ENCODE peak calls at places on chromosomes 4 and X, in seven cellular contexts. Y, L, V, U, A, S and X are unnamed samples.

GRCh38 chr4:110075083-110075738 is 123.2 kb downstream of the ELOVL6 start:
- DNase-seq in L (no peak), U (no peak), V (no peak), S (no peak), A (no peak), Y (no peak), X (no peak)

GRCh38 chrX:72716766-72717165 is 2.7 kb upstream of the PHKA1 start:
- DNase-seq in S (no peak), L (no peak), U (no peak), V (no peak), A (no peak), Y (no peak), X (no peak)

GRCh38 chr4:74319506-74319905 is 11.2 kb downstream of the EPGN start:
- DNase-seq in U (no peak), Y (no peak), V (no peak), L (no peak), S (no peak), A (no peak), X (no peak)

GRCh38 chr4:156144961-156145360 is 191.3 kb upstream of the CTSO start:
- DNase-seq in L (no peak), S (no peak), Y (no peak), V (no peak), U (no peak), A (no peak), X (no peak)

GRCh38 chr4:90328558-90328957 is 201.4 kb downstream of the CCSER1 start:
- DNase-seq in V (no peak), S (peak; percentile 26), A (peak; percentile 76), Y (peak; percentile 64), U (no peak), L (peak; percentile 3), X (peak; percentile 10)

GRCh38 chr4:80266902-80267380 is 477 bp downstream of the FGF5 start:
- DNase-seq in A (peak; percentile 59), S (no peak), U (no peak), Y (no peak), V (no peak), L (no peak), X (peak; percentile 8)

GRCh38 chrX:24241822-24242648 is 71.8 kb downstream of the SUPT20HL2 start:
- DNase-seq in V (no peak), L (peak; percentile 16), A (peak; percentile 39), U (no peak), Y (peak; percentile 29), S (no peak), X (peak; percentile 84)

GRCh38 chr4:98976716-98977115 is 18.8 kb upstream of the METAP1 start:
- DNase-seq in V (no peak), S (no peak), Y (no peak), L (no peak), U (no peak), A (no peak), X (peak; percentile 20)

GRCh38 chr4:67234296-67234695 is 311.0 kb downstream of the CENPC start:
- DNase-seq in L (no peak), U (peak; percentile 8), S (no peak), A (no peak), V (no peak), Y (no peak), X (peak; percentile 2)

GRCh38 chr4:6732441-6733357 is 16.7 kb downstream of the BLOC1S4 start:
- DNase-seq in S (no peak), V (peak; percentile 85), A (no peak), U (peak; percentile 67), L (peak; percentile 90), Y (no peak), X (peak; percentile 36)

GRCh38 chr4:134934036-134934806 is 732.6 kb upstream of the PABPC4L start:
- DNase-seq in S (no peak), A (no peak), U (no peak), V (no peak), Y (no peak), L (no peak), X (no peak)

GRCh38 chrX:105822138-105823091 is at the start of gene NRK:
- DNase-seq in A (no peak), Y (no peak), U (no peak), S (no peak), V (peak; percentile 71), L (no peak), X (no peak)

GRCh38 chr4:40409835-40410234 is 74.7 kb downstream of the CHRNA9 start:
- DNase-seq in S (no peak), V (no peak), Y (no peak), U (peak; percentile 20), L (no peak), A (no peak), X (no peak)

GRCh38 chrX:12118134-12118533 is 20.1 kb upstream of the FRMPD4 start:
- DNase-seq in Y (no peak), V (no peak), U (no peak), L (no peak), S (no peak), A (no peak), X (no peak)

GRCh38 chr4:86834901-86835300 is 14.3 kb downstream of the SLC10A6 start:
- DNase-seq in L (peak; percentile 70), A (no peak), U (peak; percentile 47), S (no peak), Y (no peak), V (no peak), X (peak; percentile 21)

GRCh38 chr4:150297861-150298474 is 219.7 kb downstream of the DCLK2 start:
- DNase-seq in S (no peak), V (no peak), U (peak; percentile 40), L (no peak), Y (peak; percentile 21), A (peak; percentile 54), X (peak; percentile 27)

GRCh38 chrX:148501121-148502066 is 977 bp downstream of the AFF2 start:
- DNase-seq in A (no peak), L (no peak), Y (no peak), V (peak; percentile 67), U (no peak), S (no peak), X (no peak)

GRCh38 chr4:108787106-108787505 is 24.3 kb upstream of the ETNPPL start:
- DNase-seq in S (no peak), V (no peak), L (no peak), Y (no peak), U (no peak), A (no peak), X (no peak)

GRCh38 chr4:185304944-185305690 is 90.6 kb downstream of the LRP2BP start:
- DNase-seq in V (no peak), A (peak; percentile 48), S (no peak), Y (peak; percentile 11), L (no peak), U (no peak), X (no peak)

GRCh38 chr4:52368895-52369294 is 290.2 kb downstream of the USP46 start:
- DNase-seq in V (no peak), Y (no peak), A (no peak), U (no peak), S (no peak), L (no peak), X (no peak)

GRCh38 chr4:157819693-157820464 is 352.9 kb downstream of the GASK1B start:
- DNase-seq in V (peak; percentile 69), A (no peak), S (no peak), L (no peak), Y (no peak), U (no peak), X (no peak)